ENCODE peak calls at places on chromosome 17, in seven cellular contexts. X is pancreas; R is hepatocyte; Z is breast epithelium; Y is RWPE2; O is naive thymus-derived CD4-positive, alpha-beta T cell; H is adrenal gland. I is an unnamed sample.

GRCh38 chr17:7260601-7261376 is 1.5 kb downstream of the CLDN7 start:
- DNase-seq in H (peak; percentile 62), Y (no peak), Z (peak; percentile 86), O (no peak), R (peak; percentile 83), X (peak; percentile 90), I (no peak)

GRCh38 chr17:14803781-14804180 is 461.3 kb downstream of the PMP22 start:
- DNase-seq in H (no peak), Y (no peak), O (no peak), Z (no peak), X (no peak), R (no peak), I (no peak)

GRCh38 chr17:5138616-5139453 is 23.0 kb downstream of the USP6 start:
- DNase-seq in Y (no peak), R (no peak), X (no peak), Z (no peak), O (no peak), H (no peak), I (no peak)

GRCh38 chr17:82480345-82480744 is 21.8 kb downstream of the NARF start:
- DNase-seq in X (no peak), R (no peak), Y (no peak), O (no peak), Z (no peak), H (no peak), I (no peak)

GRCh38 chr17:65389426-65389825 is 172.0 kb downstream of the AXIN2 start:
- DNase-seq in H (no peak), R (no peak), X (no peak), O (no peak), Y (no peak), Z (no peak), I (no peak)

GRCh38 chr17:82603981-82604448 is 44.2 kb downstream of the WDR45B start:
- DNase-seq in R (peak; percentile 49), X (no peak), O (no peak), Z (no peak), Y (no peak), H (peak; percentile 90), I (no peak)

GRCh38 chr17:63470116-63470515 is 6.7 kb upstream of the ACE start:
- DNase-seq in O (no peak), Y (no peak), X (no peak), H (no peak), R (no peak), Z (no peak), I (no peak)

GRCh38 chr17:63821809-63822208 is 5.4 kb upstream of the PSMC5 start:
- DNase-seq in H (no peak), O (no peak), Y (no peak), X (no peak), Z (no peak), R (no peak), I (peak; percentile 34)

GRCh38 chr17:52789829-52790228 is 631.3 kb upstream of the CA10 start:
- DNase-seq in H (no peak), X (no peak), Y (no peak), R (no peak), Z (no peak), O (no peak), I (no peak)

GRCh38 chr17:69431835-69432234 is 17.3 kb downstream of the MAP2K6 start:
- DNase-seq in X (no peak), O (no peak), H (no peak), Y (no peak), Z (no peak), R (no peak), I (no peak)

GRCh38 chr17:49021095-49021767 is 24.0 kb downstream of the IGF2BP1 start:
- DNase-seq in Z (no peak), Y (no peak), X (no peak), H (no peak), O (no peak), R (no peak), I (peak; percentile 43)

GRCh38 chr17:55324296-55324978 is 59.7 kb downstream of the HLF start:
- DNase-seq in O (no peak), H (no peak), X (no peak), Z (no peak), Y (no peak), R (no peak), I (no peak)

GRCh38 chr17:7108981-7109380 is 5.6 kb downstream of the ASGR2 start:
- DNase-seq in Y (no peak), O (no peak), Z (no peak), X (no peak), R (no peak), H (no peak), I (no peak)

GRCh38 chr17:19379306-19380075 is 1.2 kb downstream of the MAPK7 start:
- DNase-seq in Y (no peak), X (no peak), Z (peak; percentile 10), R (no peak), H (peak; percentile 57), O (no peak), I (peak; percentile 22)

GRCh38 chr17:6163632-6164319 is 93.6 kb downstream of the WSCD1 start:
- DNase-seq in O (no peak), H (peak; percentile 43), R (peak; percentile 13), X (peak; percentile 26), Y (peak; percentile 87), Z (no peak), I (no peak)

GRCh38 chr17:29010129-29010528 is 4.3 kb upstream of the SEZ6 start:
- DNase-seq in Y (no peak), X (no peak), O (no peak), H (no peak), Z (no peak), R (no peak), I (no peak)

GRCh38 chr17:76124582-76125390 is 16.3 kb downstream of the FOXJ1 start:
- DNase-seq in H (no peak), Z (no peak), R (peak; percentile 12), Y (no peak), O (no peak), X (no peak), I (no peak)

GRCh38 chr17:16027708-16028584 is 28.3 kb downstream of the TTC19 start:
- DNase-seq in Y (peak; percentile 69), X (no peak), O (no peak), H (peak; percentile 74), R (peak; percentile 68), Z (no peak), I (peak; percentile 67)

GRCh38 chr17:19386276-19386863 is 620 bp downstream of the MFAP4 start:
- DNase-seq in Z (no peak), R (peak; percentile 83), Y (no peak), H (peak; percentile 89), O (no peak), X (no peak), I (peak; percentile 18)

GRCh38 chr17:33436321-33436720 is 143.2 kb upstream of the ASIC2 start:
- DNase-seq in Y (no peak), H (no peak), R (no peak), X (no peak), Z (no peak), O (no peak), I (no peak)

GRCh38 chr17:79530361-79531105 is 80.3 kb downstream of the RBFOX3 start:
- DNase-seq in O (no peak), R (no peak), Z (no peak), Y (no peak), H (no peak), X (no peak), I (no peak)

GRCh38 chr17:5821057-5821456 is 236.7 kb upstream of the NLRP1 start:
- DNase-seq in X (no peak), R (no peak), Y (no peak), O (no peak), Z (no peak), H (no peak), I (peak; percentile 42)

GRCh38 chr17:21201302-21201602 is 12.7 kb downstream of the TMEM11 start:
- DNase-seq in Z (no peak), R (no peak), H (peak; percentile 89), O (no peak), Y (no peak), X (no peak), I (no peak)

GRCh38 chr17:63984651-63985386 is 12.1 kb upstream of the SCN4A start:
- DNase-seq in Z (no peak), H (peak; percentile 72), O (peak; percentile 18), Y (no peak), R (peak; percentile 46), X (no peak), I (peak; percentile 69)

GRCh38 chr17:79406316-79406715 is 204.5 kb downstream of the RBFOX3 start:
- DNase-seq in R (no peak), H (no peak), Y (no peak), X (no peak), Z (no peak), O (no peak), I (no peak)

GRCh38 chr17:80941171-80941570 is 50.5 kb upstream of the CHMP6 start:
- DNase-seq in H (no peak), X (no peak), O (no peak), R (no peak), Y (peak; percentile 59), Z (no peak), I (no peak)

GRCh38 chr17:42251115-42251514 is 25.1 kb downstream of the STAT5B start:
- DNase-seq in X (no peak), O (no peak), Y (no peak), Z (no peak), H (no peak), R (no peak), I (no peak)
- H3K27ac ChIP-seq in X (no peak overlapping the region), O (peak overlapping the region; percentile 97), Y (no peak overlapping the region), Z (no peak overlapping the region), H (peak overlapping the region; percentile 78), R (no peak overlapping the region), I (no peak overlapping the region)

GRCh38 chr17:40112191-40112590 is 9.6 kb upstream of the MSL1 start:
- DNase-seq in O (no peak), R (no peak), H (peak; percentile 54), Y (no peak), Z (no peak), X (no peak), I (no peak)
- H3K4me1 ChIP-seq in O (peaks cover 63% of the 10 kb centered on the region), R (peaks cover 72% of the 10 kb centered on the region), H (peaks cover 69% of the 10 kb centered on the region), Y (peaks cover 46% of the 10 kb centered on the region), Z (peaks cover 3% of the 10 kb centered on the region), X (peaks cover 61% of the 10 kb centered on the region), I (peaks cover 50% of the 10 kb centered on the region)

GRCh38 chr17:2054262-2054739 is 602 bp upstream of the HIC1 start:
- DNase-seq in Y (peak; percentile 75), Z (no peak), X (no peak), H (no peak), O (peak; percentile 50), R (no peak), I (no peak)
- H3K27ac ChIP-seq in Y (peak overlapping the region; percentile 11), Z (peak overlapping the region; percentile 89), X (peak overlapping the region; percentile 28), H (peak overlapping the region; percentile 78), O (peak overlapping the region; percentile 70), R (peak overlapping the region; percentile 40), I (no peak overlapping the region)

GRCh38 chr17:2068589-2069051 is 13.7 kb downstream of the HIC1 start:
- DNase-seq in X (no peak), Y (peak; percentile 72), R (peak; percentile 55), Z (no peak), H (peak; percentile 62), O (no peak), I (peak; percentile 95)

GRCh38 chr17:2067048-2067452 is 12.1 kb downstream of the HIC1 start:
- DNase-seq in O (no peak), Z (no peak), H (peak; percentile 54), Y (no peak), R (no peak), X (no peak), I (no peak)

GRCh38 chr17:2067559-2067958 is 12.7 kb downstream of the HIC1 start:
- DNase-seq in O (no peak), H (peak; percentile 67), Y (no peak), Z (no peak), R (no peak), X (no peak), I (peak; percentile 75)

GRCh38 chr17:2070241-2071023 is 15.5 kb downstream of the HIC1 start:
- DNase-seq in X (peak; percentile 69), H (no peak), Y (no peak), R (no peak), Z (no peak), O (no peak), I (peak; percentile 92)

GRCh38 chr17:2068101-2068518 is 13.2 kb downstream of the HIC1 start:
- DNase-seq in H (no peak), R (peak; percentile 63), Y (no peak), O (no peak), X (no peak), Z (no peak), I (peak; percentile 97)
- H3K4me1 ChIP-seq in H (peaks cover 50% of the 10 kb centered on the region), R (peaks cover 47% of the 10 kb centered on the region), Y (peaks cover 18% of the 10 kb centered on the region), O (peaks cover 28% of the 10 kb centered on the region), X (no peaks in the 10 kb centered on the region), Z (peaks cover 11% of the 10 kb centered on the region), I (peaks cover 91% of the 10 kb centered on the region)